ENCODE peak calls at places on chromosome X, in four cellular contexts. One of them, this sample, is unnamed.

GRCh38 chrX:108167211-108167872 is 75.8 kb downstream of the ATG4A start:
- DNase-seq in fibroblast of pulmonary artery: peak; percentile 67
- DNase-seq in globus pallidus: no peak
- DNase-seq in T-helper 22 cell: no peak
- DNase-seq in this sample: peak; percentile 71

GRCh38 chrX:72272868-72273267 is 4.2 kb downstream of the RPS4X start:
- DNase-seq in fibroblast of pulmonary artery: no peak
- DNase-seq in globus pallidus: no peak
- DNase-seq in T-helper 22 cell: no peak
- DNase-seq in this sample: peak; percentile 54

GRCh38 chrX:55342533-55343501 is 78.1 kb upstream of the PAGE3 start:
- DNase-seq in fibroblast of pulmonary artery: peak; percentile 22
- DNase-seq in globus pallidus: peak; percentile 21
- DNase-seq in T-helper 22 cell: peak; percentile 9
- DNase-seq in this sample: peak; percentile 7

GRCh38 chrX:155022587-155022986 is at the start of gene F8:
- DNase-seq in fibroblast of pulmonary artery: no peak
- DNase-seq in globus pallidus: no peak
- DNase-seq in T-helper 22 cell: no peak
- DNase-seq in this sample: no peak

GRCh38 chrX:63913719-63914118 is 128.7 kb upstream of the ARHGEF9 start:
- DNase-seq in fibroblast of pulmonary artery: no peak
- DNase-seq in globus pallidus: no peak
- DNase-seq in T-helper 22 cell: no peak
- DNase-seq in this sample: no peak

GRCh38 chrX:35016051-35016450 is 73.5 kb downstream of the FAM47B start:
- DNase-seq in fibroblast of pulmonary artery: no peak
- DNase-seq in globus pallidus: no peak
- DNase-seq in T-helper 22 cell: no peak
- DNase-seq in this sample: no peak

GRCh38 chrX:153779891-153780677 is 757 bp upstream of the SRPK3 start:
- DNase-seq in fibroblast of pulmonary artery: no peak
- DNase-seq in globus pallidus: no peak
- DNase-seq in T-helper 22 cell: no peak
- DNase-seq in this sample: no peak

GRCh38 chrX:39309721-39310152 is 508.5 kb downstream of the MID1IP1 start:
- DNase-seq in fibroblast of pulmonary artery: peak; percentile 46
- DNase-seq in globus pallidus: no peak
- DNase-seq in T-helper 22 cell: peak; percentile 28
- DNase-seq in this sample: peak; percentile 60

GRCh38 chrX:155544886-155545285 is 67.9 kb downstream of the TMLHE start:
- DNase-seq in fibroblast of pulmonary artery: peak; percentile 14
- DNase-seq in globus pallidus: no peak
- DNase-seq in T-helper 22 cell: no peak
- DNase-seq in this sample: no peak

GRCh38 chrX:17744896-17745523 is 7.7 kb downstream of the SCML1 start:
- DNase-seq in fibroblast of pulmonary artery: no peak
- DNase-seq in globus pallidus: no peak
- DNase-seq in T-helper 22 cell: no peak
- DNase-seq in this sample: no peak

GRCh38 chrX:29948653-29949052 is 266.7 kb upstream of the MAGEB2 start:
- DNase-seq in fibroblast of pulmonary artery: peak; percentile 56
- DNase-seq in globus pallidus: no peak
- DNase-seq in T-helper 22 cell: no peak
- DNase-seq in this sample: no peak

GRCh38 chrX:12446342-12447075 is 308.2 kb downstream of the FRMPD4 start:
- DNase-seq in fibroblast of pulmonary artery: peak; percentile 55
- DNase-seq in globus pallidus: no peak
- DNase-seq in T-helper 22 cell: no peak
- DNase-seq in this sample: peak; percentile 2

GRCh38 chrX:69128573-69128972 is 36.7 kb downstream of the PJA1 start:
- DNase-seq in fibroblast of pulmonary artery: peak; percentile 24
- DNase-seq in globus pallidus: no peak
- DNase-seq in T-helper 22 cell: no peak
- DNase-seq in this sample: no peak

GRCh38 chrX:77451041-77451440 is 3.9 kb downstream of the FGF16 start:
- DNase-seq in fibroblast of pulmonary artery: peak; percentile 31
- DNase-seq in globus pallidus: no peak
- DNase-seq in T-helper 22 cell: no peak
- DNase-seq in this sample: no peak

GRCh38 chrX:31397119-31397518 is 325.3 kb upstream of the FTHL17 start:
- DNase-seq in fibroblast of pulmonary artery: peak; percentile 5
- DNase-seq in globus pallidus: no peak
- DNase-seq in T-helper 22 cell: no peak
- DNase-seq in this sample: peak; percentile 44

GRCh38 chrX:11446951-11447350 is 153.7 kb downstream of the AMELX start:
- DNase-seq in fibroblast of pulmonary artery: peak; percentile 38
- DNase-seq in globus pallidus: no peak
- DNase-seq in T-helper 22 cell: no peak
- DNase-seq in this sample: no peak

GRCh38 chrX:10702031-10702430 is 81.6 kb upstream of the MID1 start:
- DNase-seq in fibroblast of pulmonary artery: no peak
- DNase-seq in globus pallidus: no peak
- DNase-seq in T-helper 22 cell: no peak
- DNase-seq in this sample: no peak

GRCh38 chrX:49876750-49877149 is 2.5 kb upstream of the USP27X start:
- DNase-seq in fibroblast of pulmonary artery: peak; percentile 42
- DNase-seq in globus pallidus: no peak
- DNase-seq in T-helper 22 cell: no peak
- DNase-seq in this sample: peak; percentile 12

This sample was measured in Daoy.